ENCODE peak calls at places on chromosomes 3 and 15, in five cellular contexts. Z is colonic mucosa, Q is AG04450, H is thyroid gland, X is adrenal gland. R is an unnamed sample.
A peak's percentile ranks its signal among the peaks of the same experiment; 100 is the strongest.

GRCh38 chr3:32257641-32258438 is 19.4 kb downstream of the CMTM8 start:
- DNase-seq in Z (no peak), X (no peak), H (no peak), Q (no peak), R (no peak)

GRCh38 chr3:51982352-51982837 is 940 bp upstream of the ACY1 start:
- DNase-seq in H (peak; percentile 33), Q (no peak), Z (peak; percentile 83), X (peak; percentile 42), R (peak; percentile 80)

GRCh38 chr3:29695201-29695904 is 414.5 kb downstream of the RBMS3 start:
- DNase-seq in Z (no peak), X (peak; percentile 29), Q (peak; percentile 72), H (peak; percentile 27), R (no peak)

GRCh38 chr3:53244281-53244680 is 11.5 kb downstream of the TKT start:
- DNase-seq in Z (no peak), X (no peak), Q (no peak), H (no peak), R (no peak)

GRCh38 chr15:78808550-78808949 is 2.7 kb downstream of the ADAMTS7 start:
- DNase-seq in H (no peak), Q (no peak), X (peak; percentile 12), Z (peak; percentile 31), R (peak; percentile 20)

GRCh38 chr3:195071916-195072820 is 198.8 kb downstream of the XXYLT1 start:
- DNase-seq in H (no peak), X (no peak), Z (no peak), Q (no peak), R (no peak)

GRCh38 chr3:158106773-158107461 is 697 bp upstream of the SHOX2 start:
- DNase-seq in Q (no peak), Z (no peak), X (no peak), H (no peak), R (no peak)

GRCh38 chr3:12138044-12138443 is 20.7 kb downstream of the TIMP4 start:
- DNase-seq in Z (peak; percentile 54), Q (no peak), H (peak; percentile 48), X (peak; percentile 53), R (peak; percentile 33)

GRCh38 chr3:186452517-186452916 is 90.5 kb upstream of the DGKG start:
- DNase-seq in Z (no peak), H (no peak), X (peak; percentile 17), Q (peak; percentile 24), R (peak; percentile 77)

GRCh38 chr3:102926618-102927017 is 491.8 kb downstream of the ZPLD1 start:
- DNase-seq in X (no peak), H (no peak), Q (no peak), Z (no peak), R (no peak)

GRCh38 chr3:76500746-76501275 is 539.1 kb upstream of the ROBO2 start:
- DNase-seq in Q (no peak), X (no peak), Z (no peak), H (no peak), R (no peak)

GRCh38 chr3:162390891-162391290 is 894.3 kb downstream of the OTOL1 start:
- DNase-seq in H (no peak), Q (peak; percentile 16), Z (no peak), X (no peak), R (no peak)

GRCh38 chr15:95944856-95945255 is 385.6 kb upstream of the NR2F2 start:
- DNase-seq in H (no peak), Z (no peak), Q (no peak), X (no peak), R (no peak)

GRCh38 chr3:72187131-72187530 is 402.2 kb upstream of the PROK2 start:
- DNase-seq in H (no peak), Q (no peak), Z (no peak), X (no peak), R (no peak)
- TF ChIP-seq CTCF in H (no peak), Q (peak; percentile 6), Z (no peak), X (no peak), R (no peak)

GRCh38 chr3:126104742-126105605 is 21.1 kb upstream of the SLC41A3 start:
- DNase-seq in X (no peak), H (no peak), Q (no peak), Z (peak; percentile 13), R (no peak)

GRCh38 chr3:126102011-126102410 is 18.1 kb upstream of the SLC41A3 start:
- DNase-seq in Q (no peak), H (no peak), Z (peak; percentile 12), X (no peak), R (no peak)

GRCh38 chr3:126102530-126102951 is 18.6 kb upstream of the SLC41A3 start:
- DNase-seq in H (peak; percentile 76), Q (no peak), Z (peak; percentile 28), X (peak; percentile 32), R (no peak)

GRCh38 chr3:126104028-126104635 is 20.2 kb upstream of the SLC41A3 start:
- DNase-seq in X (no peak), Q (no peak), Z (peak; percentile 6), H (no peak), R (no peak)

DNA sequence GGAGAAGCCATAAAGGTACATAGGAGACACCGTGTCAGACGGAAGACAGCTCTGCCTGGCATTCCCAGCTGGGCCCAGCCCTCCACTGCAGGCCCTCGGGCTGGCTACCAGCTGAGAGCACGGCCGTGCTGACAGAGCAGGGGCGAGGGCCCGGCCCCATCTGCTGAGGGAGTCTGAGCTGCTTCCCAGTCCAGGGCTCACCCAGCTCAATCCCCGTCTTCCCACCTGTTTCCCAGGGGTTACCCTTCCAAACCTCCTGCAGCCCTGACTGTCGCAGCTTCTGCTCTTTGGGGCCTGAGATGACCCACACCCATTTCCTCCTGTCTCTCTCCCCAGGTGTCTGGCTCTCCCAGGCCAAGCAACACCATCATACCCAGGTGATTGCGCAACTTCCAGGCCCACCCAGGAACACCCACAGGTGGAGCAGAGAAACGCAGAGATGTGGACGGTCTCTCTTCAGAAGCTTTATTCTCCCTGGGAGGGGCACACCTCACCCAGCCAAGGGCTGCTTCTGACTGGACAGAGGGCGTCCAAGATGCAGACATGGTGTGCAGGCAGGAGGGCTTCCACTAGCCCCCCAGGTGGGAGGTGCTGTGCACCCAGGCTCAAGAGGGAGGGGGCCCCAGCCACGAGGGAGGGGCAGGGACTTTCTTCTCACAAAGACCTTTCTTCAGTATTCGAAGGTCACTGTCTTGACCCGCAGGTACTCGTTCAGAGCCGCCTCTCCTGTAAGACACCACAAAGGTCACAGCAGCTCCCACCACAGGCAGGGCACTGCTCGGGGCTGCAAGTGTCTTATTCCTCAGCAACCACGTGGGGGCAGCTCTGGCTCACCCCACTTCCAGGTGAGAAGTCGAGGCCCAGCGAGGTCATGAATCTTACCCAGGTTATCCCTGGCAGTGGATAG is 19.4 kb upstream of the SLC41A3 start:
- DNase-seq in H (no peak), X (no peak), Z (peak; percentile 14), Q (no peak), R (no peak)
- TF ChIP-seq CTCF in H (no peak), X (no peak), Z (no peak), Q (peak; percentile 2), R (no peak)

GRCh38 chr3:128875556-128876120 is 3.8 kb upstream of the ACAD9 start:
- DNase-seq in X (peak; percentile 51), Z (peak; percentile 28), Q (no peak), H (peak; percentile 39), R (peak; percentile 73)
- TF ChIP-seq CTCF in X (peak; percentile 8), Z (peak; percentile 24), Q (peak; percentile 51), H (no peak), R (peak; percentile 72)

DNA sequence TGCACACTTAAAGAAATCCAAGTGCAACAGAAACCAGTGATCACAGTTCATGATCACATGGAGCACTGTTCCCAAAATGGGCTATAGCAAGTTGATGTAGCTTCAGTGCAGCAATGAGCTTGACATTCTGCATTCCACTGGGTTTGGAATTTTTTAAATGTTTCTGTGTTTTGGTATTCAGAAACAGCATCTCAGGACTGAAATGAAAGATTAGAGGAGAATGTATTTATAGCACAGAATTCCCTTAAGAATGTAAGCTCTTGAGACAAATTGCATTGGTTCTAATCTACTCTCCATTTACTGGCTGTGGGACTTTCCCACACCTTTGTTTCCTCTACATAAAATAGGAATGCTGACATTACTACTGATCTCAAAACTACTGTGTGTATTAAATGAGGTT is 162.7 kb downstream of the FGF12 start:
- DNase-seq in Q (no peak), Z (no peak), H (no peak), X (no peak), R (no peak)
- TF ChIP-seq CTCF in Q (no peak), Z (no peak), H (no peak), X (no peak), R (no peak)

R was measured in Calu3.